ENCODE peak calls at places on chromosomes 5 and 9, in five cellular contexts. L is PC-9, E is PC-3, R is transverse colon, Z is A549. G is an unnamed sample.

GRCh38 chr5:1312993-1313833 is 18.3 kb upstream of the TERT start:
- DNase-seq in L (peak), E (no peak), R (peak), Z (no peak), G (peak)

GRCh38 chr9:114953917-114954316 is 23.5 kb upstream of the TNFSF8 start:
- DNase-seq in L (no peak), E (peak), R (peak), Z (peak), G (no peak)

GRCh38 chr5:128491291-128491690 is 46.8 kb downstream of the FBN2 start:
- DNase-seq in L (no peak), E (no peak), R (no peak), Z (no peak), G (no peak)

GRCh38 chr5:5014836-5015235 is 125.3 kb upstream of the ADAMTS16 start:
- DNase-seq in L (no peak), E (peak), R (no peak), Z (no peak), G (no peak)

GRCh38 chr9:123406691-123407536 is 50.9 kb downstream of the CRB2 start:
- DNase-seq in L (no peak), E (no peak), R (no peak), Z (no peak), G (no peak)

GRCh38 chr9:135480071-135480941 is 724 bp downstream of the PPP1R26 start:
- DNase-seq in L (peak), E (peak), R (peak), Z (peak), G (no peak)

GRCh38 chr9:134025606-134026541 is 593 bp downstream of the BRD3OS start:
- DNase-seq in L (peak), E (peak), R (peak), Z (peak), G (peak)

GRCh38 chr9:17436854-17437253 is 142.0 kb upstream of the SH3GL2 start:
- DNase-seq in L (no peak), E (no peak), R (no peak), Z (no peak), G (no peak)

GRCh38 chr5:112183103-112183634 is 235.9 kb downstream of the EPB41L4A start:
- DNase-seq in L (peak), E (peak), R (no peak), Z (peak), G (no peak)

GRCh38 chr5:158301186-158301585 is 442.2 kb upstream of the CLINT1 start:
- DNase-seq in L (no peak), E (no peak), R (no peak), Z (no peak), G (no peak)

GRCh38 chr5:159824188-159825153 is 91.8 kb upstream of the ADRA1B start:
- DNase-seq in L (no peak), E (peak), R (no peak), Z (no peak), G (no peak)

GRCh38 chr9:16150501-16150900 is 597.7 kb downstream of the CCDC171 start:
- DNase-seq in L (no peak), E (no peak), R (peak), Z (no peak), G (no peak)

GRCh38 chr9:95425910-95426551 is 90.7 kb downstream of the PTCH1 start:
- DNase-seq in L (peak), E (peak), R (peak), Z (peak), G (no peak)

GRCh38 chr9:95666785-95667155 is 150.0 kb upstream of the PTCH1 start:
- DNase-seq in L (no peak), E (no peak), R (no peak), Z (no peak), G (no peak)

GRCh38 chr5:148372883-148373282 is 10.9 kb upstream of the FBXO38 start:
- DNase-seq in L (no peak), E (peak), R (no peak), Z (no peak), G (no peak)

GRCh38 chr9:98300611-98301010 is 45.2 kb upstream of the TBC1D2 start:
- DNase-seq in L (no peak), E (no peak), R (no peak), Z (no peak), G (no peak)

GRCh38 chr9:757246-757881 is 84.1 kb upstream of the DMRT1 start:
- DNase-seq in L (no peak), E (peak), R (peak), Z (peak), G (no peak)

GRCh38 chr5:83227611-83228010 is 150.3 kb downstream of the XRCC4 start:
- DNase-seq in L (no peak), E (no peak), R (no peak), Z (no peak), G (no peak)

GRCh38 chr9:115209601-115210306 is 91.8 kb upstream of the TNC start:
- DNase-seq in L (no peak), E (peak), R (no peak), Z (peak), G (no peak)

GRCh38 chr5:32859211-32859641 is 148.1 kb downstream of the NPR3 start:
- DNase-seq in L (no peak), E (peak), R (no peak), Z (no peak), G (no peak)

GRCh38 chr5:172455511-172456061 is 1.3 kb upstream of the SH3PXD2B start:
- DNase-seq in L (no peak), E (no peak), R (peak), Z (no peak), G (no peak)

GRCh38 chr9:92965759-92966517 is 18.6 kb downstream of the FGD3 start:
- DNase-seq in L (no peak), E (no peak), R (no peak), Z (no peak), G (no peak)

GRCh38 chr5:71880531-71880930 is 161.5 kb downstream of the CARTPT start:
- DNase-seq in L (no peak), E (no peak), R (no peak), Z (no peak), G (no peak)

GRCh38 chr9:114250235-114250568 is 72.7 kb upstream of the ORM1 start:
- DNase-seq in L (no peak), E (no peak), R (peak), Z (no peak), G (peak)

GRCh38 chr5:131533844-131534243 is 101.2 kb downstream of the RAPGEF6 start:
- DNase-seq in L (no peak), E (no peak), R (no peak), Z (peak), G (no peak)

GRCh38 chr5:17277907-17278306 is 60.5 kb downstream of the BASP1 start:
- DNase-seq in L (no peak), E (no peak), R (no peak), Z (no peak), G (no peak)

GRCh38 chr9:99491408-99492259 is 269.6 kb downstream of the SEC61B start:
- DNase-seq in L (no peak), E (no peak), R (no peak), Z (no peak), G (no peak)

GRCh38 chr5:100623719-100624118 is 88.5 kb downstream of the FAM174A start:
- DNase-seq in L (no peak), E (peak), R (no peak), Z (peak), G (no peak)

GRCh38 chr9:124645274-124645673 is 125.8 kb downstream of the NR6A1 start:
- DNase-seq in L (no peak), E (no peak), R (no peak), Z (no peak), G (no peak)

GRCh38 chr5:52580921-52581320 is 206.8 kb upstream of the ITGA1 start:
- DNase-seq in L (no peak), E (peak), R (no peak), Z (no peak), G (no peak)

GRCh38 chr9:134709512-134710270 is 68.1 kb downstream of the COL5A1 start:
- DNase-seq in L (no peak), E (no peak), R (no peak), Z (no peak), G (peak)

GRCh38 chr5:56282951-56283350 is 49.8 kb upstream of the ANKRD55 start:
- DNase-seq in L (no peak), E (no peak), R (no peak), Z (no peak), G (no peak)

GRCh38 chr9:132908635-132909034 is 29.9 kb downstream of the SPACA9 start:
- DNase-seq in L (no peak), E (no peak), R (no peak), Z (no peak), G (no peak)

GRCh38 chr9:27108981-27109541 is at the start of gene TEK:
- DNase-seq in L (no peak), E (no peak), R (no peak), Z (no peak), G (no peak)

GRCh38 chr5:107578051-107578635 is 92.6 kb downstream of the EFNA5 start:
- DNase-seq in L (no peak), E (peak), R (no peak), Z (no peak), G (no peak)

GRCh38 chr5:124061663-124062062 is 549.7 kb downstream of the CSNK1G3 start:
- DNase-seq in L (no peak), E (peak), R (peak), Z (no peak), G (no peak)

GRCh38 chr9:16197578-16198370 is 644.9 kb downstream of the CCDC171 start:
- DNase-seq in L (no peak), E (no peak), R (no peak), Z (no peak), G (no peak)

GRCh38 chr9:132108728-132109127 is 29.1 kb upstream of the MED27 start:
- DNase-seq in L (no peak), E (no peak), R (no peak), Z (no peak), G (no peak)

GRCh38 chr5:57066921-57067914 is 106.6 kb upstream of the GPBP1 start:
- DNase-seq in L (no peak), E (no peak), R (no peak), Z (no peak), G (no peak)

GRCh38 chr5:109290231-109290630 is 119.5 kb downstream of the PJA2 start:
- DNase-seq in L (no peak), E (no peak), R (no peak), Z (no peak), G (no peak)

DNA sequence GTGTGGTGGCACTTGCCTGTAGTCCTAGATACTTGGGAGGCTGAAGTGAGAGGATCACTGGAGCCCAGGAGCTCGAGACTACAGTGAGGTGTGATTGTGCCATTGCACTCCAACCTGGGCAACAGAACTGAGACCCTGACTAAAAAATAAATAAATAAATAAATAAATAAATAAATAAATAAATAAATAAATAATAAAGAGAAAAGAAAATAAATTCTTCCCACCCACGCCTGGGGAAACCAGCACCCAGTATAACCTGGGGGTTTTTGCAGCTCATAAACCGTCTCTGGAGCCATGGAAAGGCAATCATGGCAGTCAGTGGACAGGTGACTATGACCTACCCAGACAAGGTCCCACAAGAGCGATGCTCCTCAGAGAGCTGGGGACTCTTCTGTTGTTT is 7.9 kb downstream of the WNT8A start:
- DNase-seq in L (no peak), E (no peak), R (no peak), Z (no peak), G (no peak)
- H3K4me3 ChIP-seq in L (no peak), E (no peak), R (no peak), Z (no peak), G (no peak)

DNA sequence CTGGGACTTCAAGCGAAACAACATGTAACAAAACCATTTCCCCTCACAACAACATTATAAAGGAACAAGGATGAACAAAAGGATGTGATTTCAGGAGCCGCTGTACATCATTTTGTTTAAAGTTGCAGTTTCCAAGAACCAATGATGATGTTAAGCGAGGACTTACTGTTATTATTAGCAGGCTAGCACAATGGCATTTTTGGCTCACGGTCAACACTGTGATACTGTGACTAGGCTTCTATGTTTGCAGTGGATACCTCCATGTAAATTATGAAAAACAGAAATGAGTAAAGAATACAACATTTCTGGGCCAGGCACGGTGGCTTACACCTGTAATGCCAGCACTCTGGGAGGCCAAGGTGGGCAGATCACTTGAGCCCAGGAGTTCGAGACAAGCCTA is 113.0 kb downstream of the AUH start:
- DNase-seq in L (no peak), E (no peak), R (no peak), Z (no peak), G (no peak)
- H3K27ac ChIP-seq in L (no peak), E (no peak), R (no peak), Z (no peak), G (no peak)

GRCh38 chr9:4068914-4069313 is 231.0 kb downstream of the GLIS3 start:
- DNase-seq in L (no peak), E (no peak), R (no peak), Z (no peak), G (no peak)

GRCh38 chr9:4077499-4078102 is 222.3 kb downstream of the GLIS3 start:
- DNase-seq in L (peak), E (peak), R (peak), Z (peak), G (peak)

GRCh38 chr9:4069457-4070162 is 230.3 kb downstream of the GLIS3 start:
- DNase-seq in L (no peak), E (no peak), R (no peak), Z (no peak), G (no peak)

GRCh38 chr9:4070266-4070665 is 229.6 kb downstream of the GLIS3 start:
- DNase-seq in L (no peak), E (no peak), R (no peak), Z (no peak), G (no peak)

GRCh38 chr9:4073371-4073770 is 226.5 kb downstream of the GLIS3 start:
- DNase-seq in L (no peak), E (peak), R (no peak), Z (peak), G (no peak)
- TF ChIP-seq CTCF in L (peak), E (peak), R (no peak), Z (no peak), G (no peak)

GRCh38 chr5:140363631-140364471 is 3.9 kb downstream of the SLC4A9 start:
- DNase-seq in L (no peak), E (no peak), R (no peak), Z (no peak), G (no peak)
- H3K4me3 ChIP-seq in L (peak), E (peak), R (no peak), Z (peak), G (peak)

DNA sequence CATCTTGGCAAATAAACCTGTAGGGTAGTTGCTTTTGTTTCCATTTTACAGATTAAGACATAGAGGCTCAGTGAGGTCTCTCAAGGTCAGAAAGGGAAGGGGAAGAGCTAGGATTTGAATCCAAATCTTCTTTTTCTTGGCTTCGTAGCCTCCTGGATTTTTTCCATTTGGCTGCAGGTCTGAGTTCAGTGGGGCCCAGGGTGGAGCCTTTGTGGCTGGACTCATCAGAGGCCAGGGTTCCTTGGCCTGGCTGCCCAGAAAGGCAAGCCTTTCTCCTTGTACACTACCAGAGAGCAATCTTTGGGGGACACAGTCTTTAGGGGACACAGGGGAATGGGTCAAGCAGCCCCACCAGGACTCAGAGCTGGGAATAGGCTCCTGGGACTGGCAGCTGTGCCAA is 10.5 kb upstream of the TRAF1 start:
- DNase-seq in L (no peak), E (no peak), R (no peak), Z (no peak), G (no peak)
- H3K27ac ChIP-seq in L (no peak), E (no peak), R (peak), Z (peak), G (peak)

DNA sequence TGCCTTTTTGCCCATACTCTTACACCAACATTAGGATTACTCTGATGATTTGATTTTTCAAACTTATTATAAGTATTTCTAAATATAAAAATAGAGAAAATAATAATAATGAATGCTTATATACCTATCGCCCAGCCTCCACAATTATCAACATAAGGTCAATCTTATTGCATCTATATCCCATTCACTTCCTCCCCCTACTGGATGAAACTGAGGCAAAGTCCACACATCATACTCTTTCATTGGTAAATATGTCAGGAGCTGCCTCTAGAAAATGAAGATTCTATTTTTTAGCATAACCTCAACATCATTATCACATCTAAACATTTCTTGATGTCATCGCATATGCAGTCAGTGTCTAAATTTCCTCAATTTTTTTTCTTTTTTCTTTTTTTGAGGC is 44.3 kb downstream of the SH3RF2 start:
- DNase-seq in L (no peak), E (no peak), R (no peak), Z (peak), G (no peak)
- TF ChIP-seq CTCF in L (peak), E (peak), R (peak), Z (peak), G (no peak)

GRCh38 chr5:178122346-178122745 is 8.5 kb upstream of the RMND5B start:
- DNase-seq in L (no peak), E (no peak), R (no peak), Z (no peak), G (no peak)

GRCh38 chr5:178123094-178123986 is 7.5 kb upstream of the RMND5B start:
- DNase-seq in L (peak), E (no peak), R (no peak), Z (no peak), G (no peak)

GRCh38 chr5:178119915-178120660 is 6.8 kb downstream of the N4BP3 start:
- DNase-seq in L (no peak), E (no peak), R (no peak), Z (no peak), G (no peak)

GRCh38 chr5:178120661-178121357 is 7.5 kb downstream of the N4BP3 start:
- DNase-seq in L (peak), E (peak), R (peak), Z (peak), G (no peak)

GRCh38 chr5:178121450-178122276 is 8.3 kb downstream of the N4BP3 start:
- DNase-seq in L (no peak), E (no peak), R (no peak), Z (no peak), G (no peak)
- H3K4me3 ChIP-seq in L (no peak), E (peak), R (peak), Z (no peak), G (no peak)

GRCh38 chr9:104564358-104564757 is 4.6 kb upstream of the OR13C8 start:
- DNase-seq in L (no peak), E (no peak), R (no peak), Z (no peak), G (no peak)
- H3K27ac ChIP-seq in L (no peak), E (no peak), R (no peak), Z (no peak), G (no peak)

G was measured in coronary artery.